ENCODE peak calls at places on chromosome 7, in four cellular contexts. Z is IMR-90, O is neuronal stem cell, D is H9. L is an unnamed sample.

GRCh38 chr7:158957507-158957900 is 101.1 kb downstream of the DYNC2I1 start:
- DNase-seq in O (no peak), Z (no peak), D (no peak), L (no peak)

GRCh38 chr7:37683263-37684120 is at the start of gene GPR141:
- DNase-seq in D (no peak), O (no peak), Z (no peak), L (no peak)

GRCh38 chr7:83109352-83109751 is 53.3 kb downstream of the PCLO start:
- DNase-seq in O (no peak), D (no peak), Z (no peak), L (no peak)

GRCh38 chr7:30212720-30213119 is 71.7 kb upstream of the ZNRF2 start:
- DNase-seq in D (no peak), Z (no peak), O (no peak), L (no peak)

GRCh38 chr7:101953248-101953819 is 135.9 kb downstream of the CUX1 start:
- DNase-seq in Z (peak; percentile 92), O (no peak), D (no peak), L (peak; percentile 98)

GRCh38 chr7:35681630-35682029 is 13.3 kb downstream of the HERPUD2 start:
- DNase-seq in Z (no peak), D (no peak), O (no peak), L (no peak)

GRCh38 chr7:411677-412312 is 107.9 kb downstream of the PDGFA start:
- DNase-seq in D (no peak), O (no peak), Z (no peak), L (no peak)

GRCh38 chr7:46494026-46494425 is 573.0 kb upstream of the IGFBP3 start:
- DNase-seq in D (no peak), Z (peak; percentile 66), O (no peak), L (peak; percentile 89)

GRCh38 chr7:46391215-46391614 is 470.1 kb upstream of the IGFBP3 start:
- DNase-seq in Z (peak; percentile 2), D (no peak), O (no peak), L (peak; percentile 77)

DNA sequence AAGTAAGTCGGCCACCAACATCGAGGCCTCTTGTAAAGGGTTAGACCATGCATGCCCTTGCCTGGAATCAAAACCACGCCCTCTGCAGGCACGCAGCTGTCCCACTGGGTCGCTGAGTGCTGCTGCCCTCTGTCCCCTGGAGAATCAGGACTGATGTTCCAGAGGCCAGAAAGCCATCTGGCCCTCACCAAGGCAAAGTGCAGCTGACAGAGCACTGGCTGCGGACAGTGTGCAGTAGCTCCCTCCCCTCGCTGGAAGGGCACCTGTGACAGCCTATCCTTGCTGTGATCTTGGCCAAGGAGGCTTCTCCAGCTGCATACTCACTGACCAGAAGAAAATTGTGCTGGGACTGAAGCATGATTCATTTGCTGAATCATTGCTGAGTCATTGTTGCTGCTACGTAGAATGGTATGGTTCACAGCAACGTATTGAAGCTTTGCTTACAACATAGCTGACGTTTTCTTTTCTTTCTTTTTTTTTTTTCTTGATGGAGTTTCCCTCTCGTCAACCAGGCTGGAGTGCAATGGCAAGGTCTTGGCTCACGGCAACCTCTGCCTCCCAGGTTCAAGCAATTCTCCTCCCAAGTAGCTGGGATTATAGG is 30.4 kb downstream of the DDC start:
- DNase-seq in O (no peak), D (peak; percentile 71), Z (peak; percentile 100), L (peak; percentile 99)
- H2BK5ac ChIP-seq in O (no peak overlapping the region), D (no peak overlapping the region), Z (peak overlapping the region; percentile 59), L (no peak overlapping the region)

DNA sequence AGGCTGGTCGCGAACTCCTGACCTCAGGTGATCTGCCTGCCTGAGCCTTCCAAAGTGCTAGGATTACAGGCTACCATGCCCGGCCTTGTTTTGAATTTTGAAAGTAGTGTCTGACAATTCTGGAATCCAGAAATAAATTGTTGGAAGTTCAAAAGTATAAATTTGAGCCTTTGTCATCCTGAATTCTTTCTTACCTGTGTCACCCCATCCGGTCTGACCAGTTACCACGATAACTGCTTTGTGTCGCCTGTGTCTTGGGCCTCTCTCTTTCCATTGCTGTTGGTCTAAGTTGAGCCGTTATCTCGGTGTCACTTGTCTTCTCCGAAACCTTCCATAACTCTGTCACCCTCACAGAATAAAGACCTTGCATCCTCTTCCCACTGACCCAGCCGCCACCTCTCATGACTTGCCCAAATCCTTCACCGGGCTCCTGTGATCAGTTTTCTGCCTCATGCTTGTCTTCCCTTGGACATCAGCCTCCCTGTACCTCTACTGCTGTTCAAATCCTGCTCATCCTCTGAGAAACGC is 18.6 kb downstream of the CUL1 start:
- DNase-seq in O (no peak), Z (no peak), D (no peak), L (no peak)
- H3K27ac ChIP-seq in O (no peak overlapping the region), Z (no peak overlapping the region), D (no peak overlapping the region), L (no peak overlapping the region)

DNA sequence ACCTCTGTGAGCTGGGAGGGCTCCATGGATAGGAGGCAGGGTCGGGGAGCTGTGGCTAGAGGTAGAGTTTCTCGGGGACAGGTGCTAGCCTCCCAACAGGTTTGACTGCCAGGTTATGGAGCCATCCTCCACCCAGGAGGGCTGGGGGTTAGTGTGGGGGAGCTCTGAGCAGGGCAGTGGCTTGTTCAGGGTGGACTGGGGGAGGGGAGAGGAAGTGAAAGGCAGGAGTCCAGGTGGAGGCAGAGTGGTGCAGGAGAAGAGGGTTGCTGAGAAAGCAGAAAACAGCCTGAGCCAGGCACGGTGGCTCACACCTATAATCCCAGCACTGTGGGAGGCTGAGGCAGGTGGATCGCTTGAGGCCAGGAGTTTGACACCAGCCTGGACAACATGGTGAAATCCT is 40.5 kb upstream of the HSPB1 start:
- DNase-seq in D (peak; percentile 54), O (no peak), Z (no peak), L (no peak)
- H2BK5ac ChIP-seq in D (no peak overlapping the region), O (no peak overlapping the region), Z (no peak overlapping the region), L (no peak overlapping the region)

GRCh38 chr7:106501605-106502580 is 159.1 kb downstream of the CCDC71L start:
- DNase-seq in D (no peak), O (no peak), Z (no peak), L (no peak)
- H3K27ac ChIP-seq in D (no peak overlapping the region), O (no peak overlapping the region), Z (no peak overlapping the region), L (no peak overlapping the region)

GRCh38 chr7:129769400-129769774 is 157.9 kb downstream of the NRF1 start:
- DNase-seq in O (no peak), Z (no peak), D (no peak), L (no peak)
- H2BK5ac ChIP-seq in O (peak overlapping the region; percentile 54), Z (no peak overlapping the region), D (no peak overlapping the region), L (no peak overlapping the region)

GRCh38 chr7:22566176-22566575 is 66.2 kb upstream of the STEAP1B start:
- DNase-seq in Z (no peak), O (no peak), D (no peak), L (no peak)

GRCh38 chr7:22563115-22563514 is 63.1 kb upstream of the STEAP1B start:
- DNase-seq in Z (peak; percentile 7), D (no peak), O (no peak), L (peak; percentile 40)

GRCh38 chr7:22565315-22565811 is 65.4 kb upstream of the STEAP1B start:
- DNase-seq in D (no peak), O (no peak), Z (peak; percentile 74), L (peak; percentile 91)

GRCh38 chr7:22563621-22564241 is 63.7 kb upstream of the STEAP1B start:
- DNase-seq in D (no peak), Z (peak; percentile 12), O (no peak), L (peak; percentile 37)

DNA sequence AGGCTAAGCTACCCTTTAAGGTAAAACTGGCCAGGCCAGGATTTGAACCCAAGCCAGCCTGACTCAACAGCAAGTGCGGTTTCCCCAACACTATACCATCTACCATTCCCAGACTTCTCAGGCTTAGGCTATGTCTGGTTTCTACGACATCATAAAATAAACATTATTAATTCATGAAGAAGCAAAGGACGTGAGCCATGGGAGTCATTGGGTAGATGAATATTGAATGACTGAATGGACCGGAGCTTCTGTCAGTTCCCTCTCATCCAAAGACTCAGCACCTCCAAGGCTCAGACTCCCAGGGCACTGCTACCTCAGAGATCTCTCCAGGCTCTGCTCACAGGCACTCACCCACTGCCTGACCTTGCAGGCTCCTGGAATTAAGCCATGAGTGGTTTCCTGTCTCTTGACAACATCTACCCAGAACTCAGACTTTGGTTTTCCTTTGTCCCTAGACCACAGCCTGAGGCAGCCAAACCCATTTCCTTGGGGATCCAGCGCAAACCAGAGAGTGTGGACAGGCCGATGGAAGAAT is 64.6 kb upstream of the STEAP1B start:
- DNase-seq in Z (peak; percentile 88), O (no peak), D (no peak), L (peak; percentile 86)
- H3K27ac ChIP-seq in Z (peak overlapping the region; percentile 28), O (no peak overlapping the region), D (no peak overlapping the region), L (peak overlapping the region; percentile 99)

GRCh38 chr7:137981175-137981574 is 20.7 kb downstream of the CREB3L2 start:
- DNase-seq in Z (no peak), O (no peak), D (no peak), L (no peak)
- H2BK5ac ChIP-seq in Z (peak overlapping the region; percentile 81), O (no peak overlapping the region), D (no peak overlapping the region), L (no peak overlapping the region)

GRCh38 chr7:7438851-7439250 is 96.8 kb downstream of the COL28A1 start:
- DNase-seq in O (no peak), Z (peak; percentile 99), D (no peak), L (peak; percentile 95)
- H3K27ac ChIP-seq in O (no peak overlapping the region), Z (peak overlapping the region; percentile 78), D (no peak overlapping the region), L (peak overlapping the region; percentile 56)